ENCODE peak calls at places on chromosomes 12 and 14, in ten cellular contexts. One of them, this sample, is unnamed.

GRCh38 chr12:81329088-81329487 is 251.2 kb downstream of the ACSS3 start:
- DNase-seq in fibroblast of the aortic adventitia: peak; percentile 1
- DNase-seq in GM06990: no peak
- DNase-seq in sigmoid colon: no peak
- DNase-seq in mammary epithelial cell: peak; percentile 37
- DNase-seq in fibroblast of lung: peak; percentile 14
- DNase-seq in fibroblast of mammary gland: peak; percentile 59
- DNase-seq in ovary: no peak
- DNase-seq in AG10803: peak; percentile 4
- DNase-seq in tibial artery: no peak
- DNase-seq in this sample: peak; percentile 49

GRCh38 chr12:50282581-50283229 is 615 bp downstream of the LIMA1 start:
- DNase-seq in fibroblast of lung: peak; percentile 54
- DNase-seq in ovary: no peak
- DNase-seq in fibroblast of the aortic adventitia: peak; percentile 63
- DNase-seq in tibial artery: no peak
- DNase-seq in GM06990: no peak
- DNase-seq in fibroblast of mammary gland: peak; percentile 39
- DNase-seq in AG10803: peak; percentile 47
- DNase-seq in mammary epithelial cell: peak; percentile 12
- DNase-seq in sigmoid colon: no peak
- DNase-seq in this sample: no peak

GRCh38 chr12:53564276-53564675 is 57.0 kb upstream of the NPFF start:
- DNase-seq in ovary: no peak
- DNase-seq in GM06990: no peak
- DNase-seq in mammary epithelial cell: no peak
- DNase-seq in fibroblast of mammary gland: no peak
- DNase-seq in tibial artery: no peak
- DNase-seq in fibroblast of the aortic adventitia: no peak
- DNase-seq in fibroblast of lung: no peak
- DNase-seq in sigmoid colon: no peak
- DNase-seq in AG10803: no peak
- DNase-seq in this sample: no peak

GRCh38 chr12:59596232-59597143 is 659 bp downstream of the SLC16A7 start:
- DNase-seq in mammary epithelial cell: peak; percentile 51
- DNase-seq in fibroblast of mammary gland: peak; percentile 77
- DNase-seq in ovary: peak; percentile 83
- DNase-seq in sigmoid colon: peak; percentile 93
- DNase-seq in GM06990: peak; percentile 85
- DNase-seq in AG10803: peak; percentile 87
- DNase-seq in fibroblast of lung: peak; percentile 68
- DNase-seq in fibroblast of the aortic adventitia: peak; percentile 83
- DNase-seq in tibial artery: peak; percentile 96
- DNase-seq in this sample: peak; percentile 92

GRCh38 chr14:35333347-35333730 is 41.2 kb downstream of the PSMA6 start:
- DNase-seq in fibroblast of the aortic adventitia: no peak
- DNase-seq in GM06990: no peak
- DNase-seq in mammary epithelial cell: no peak
- DNase-seq in sigmoid colon: no peak
- DNase-seq in fibroblast of mammary gland: no peak
- DNase-seq in ovary: no peak
- DNase-seq in fibroblast of lung: no peak
- DNase-seq in tibial artery: no peak
- DNase-seq in AG10803: no peak
- DNase-seq in this sample: no peak

GRCh38 chr12:67333649-67334048 is 64.5 kb downstream of the CAND1 start:
- DNase-seq in ovary: no peak
- DNase-seq in fibroblast of mammary gland: no peak
- DNase-seq in AG10803: no peak
- DNase-seq in mammary epithelial cell: no peak
- DNase-seq in tibial artery: no peak
- DNase-seq in fibroblast of the aortic adventitia: no peak
- DNase-seq in sigmoid colon: no peak
- DNase-seq in fibroblast of lung: peak; percentile 22
- DNase-seq in GM06990: no peak
- DNase-seq in this sample: no peak

GRCh38 chr12:4169522-4169921 is 104.0 kb upstream of the CCND2 start:
- DNase-seq in tibial artery: no peak
- DNase-seq in ovary: no peak
- DNase-seq in AG10803: no peak
- DNase-seq in sigmoid colon: no peak
- DNase-seq in GM06990: no peak
- DNase-seq in fibroblast of mammary gland: no peak
- DNase-seq in fibroblast of lung: no peak
- DNase-seq in mammary epithelial cell: no peak
- DNase-seq in fibroblast of the aortic adventitia: no peak
- DNase-seq in this sample: peak; percentile 70

GRCh38 chr14:29724991-29725390 is 202.7 kb downstream of the PRKD1 start:
- DNase-seq in tibial artery: no peak
- DNase-seq in AG10803: no peak
- DNase-seq in fibroblast of the aortic adventitia: peak; percentile 18
- DNase-seq in sigmoid colon: no peak
- DNase-seq in mammary epithelial cell: no peak
- DNase-seq in GM06990: no peak
- DNase-seq in fibroblast of lung: peak; percentile 49
- DNase-seq in ovary: no peak
- DNase-seq in fibroblast of mammary gland: peak; percentile 60
- DNase-seq in this sample: no peak

GRCh38 chr14:73833530-73834257 is 17.9 kb upstream of the PTGR2 start:
- DNase-seq in sigmoid colon: no peak
- DNase-seq in mammary epithelial cell: no peak
- DNase-seq in AG10803: peak; percentile 78
- DNase-seq in tibial artery: no peak
- DNase-seq in fibroblast of the aortic adventitia: peak; percentile 89
- DNase-seq in GM06990: no peak
- DNase-seq in ovary: no peak
- DNase-seq in fibroblast of mammary gland: peak; percentile 36
- DNase-seq in fibroblast of lung: peak; percentile 80
- DNase-seq in this sample: no peak

DNA sequence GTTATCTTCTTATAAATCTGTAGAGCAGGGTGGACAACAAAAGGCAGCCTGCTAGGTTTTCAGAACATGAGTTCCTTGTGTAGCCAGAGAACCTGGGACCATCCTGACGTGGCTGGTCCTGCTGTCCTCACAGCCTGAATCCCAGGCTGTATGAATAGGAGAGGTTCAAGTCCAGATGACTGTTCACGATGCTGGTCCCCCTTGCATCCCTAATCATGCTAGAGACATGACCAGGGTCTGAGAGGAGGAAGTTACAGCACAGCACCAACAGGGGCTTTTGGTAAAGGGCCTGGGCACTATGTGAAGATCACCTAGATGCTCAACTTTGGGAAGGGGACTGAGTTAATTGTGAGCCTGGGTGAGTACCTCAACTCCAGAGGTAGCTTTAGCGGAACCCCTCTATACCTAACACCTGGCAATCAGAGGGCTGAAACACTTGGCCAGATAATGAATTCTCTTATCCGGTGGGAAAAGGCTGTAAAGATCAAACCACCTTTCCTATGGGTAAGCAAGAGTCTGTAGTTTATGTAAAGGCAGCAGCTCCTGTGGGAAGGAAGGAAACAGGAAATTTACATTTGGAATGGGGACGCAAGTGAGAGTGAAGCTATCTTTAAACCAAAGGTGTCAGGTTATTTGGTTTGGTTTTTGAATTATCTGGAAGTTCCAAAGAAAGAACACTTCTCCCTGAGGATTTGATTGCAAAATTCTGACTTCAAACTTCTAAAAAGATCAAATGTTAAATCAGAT is 112.8 kb downstream of the DAD1 start:
- DNase-seq in tibial artery: no peak
- DNase-seq in AG10803: no peak
- DNase-seq in sigmoid colon: no peak
- DNase-seq in ovary: no peak
- DNase-seq in fibroblast of the aortic adventitia: no peak
- DNase-seq in fibroblast of lung: no peak
- DNase-seq in fibroblast of mammary gland: no peak
- DNase-seq in mammary epithelial cell: no peak
- DNase-seq in GM06990: no peak
- DNase-seq in this sample: no peak
- H3K4me3 ChIP-seq in tibial artery: no peak overlapping the region
- H3K4me3 ChIP-seq in AG10803: no peak overlapping the region
- H3K4me3 ChIP-seq in sigmoid colon: no peak overlapping the region
- H3K4me3 ChIP-seq in ovary: no peak overlapping the region
- H3K4me3 ChIP-seq in fibroblast of the aortic adventitia: no peak overlapping the region
- H3K4me3 ChIP-seq in fibroblast of lung: no peak overlapping the region
- H3K4me3 ChIP-seq in fibroblast of mammary gland: no peak overlapping the region
- H3K4me3 ChIP-seq in mammary epithelial cell: no peak overlapping the region
- H3K4me3 ChIP-seq in GM06990: no peak overlapping the region
- H3K4me3 ChIP-seq in this sample: no peak overlapping the region

DNA sequence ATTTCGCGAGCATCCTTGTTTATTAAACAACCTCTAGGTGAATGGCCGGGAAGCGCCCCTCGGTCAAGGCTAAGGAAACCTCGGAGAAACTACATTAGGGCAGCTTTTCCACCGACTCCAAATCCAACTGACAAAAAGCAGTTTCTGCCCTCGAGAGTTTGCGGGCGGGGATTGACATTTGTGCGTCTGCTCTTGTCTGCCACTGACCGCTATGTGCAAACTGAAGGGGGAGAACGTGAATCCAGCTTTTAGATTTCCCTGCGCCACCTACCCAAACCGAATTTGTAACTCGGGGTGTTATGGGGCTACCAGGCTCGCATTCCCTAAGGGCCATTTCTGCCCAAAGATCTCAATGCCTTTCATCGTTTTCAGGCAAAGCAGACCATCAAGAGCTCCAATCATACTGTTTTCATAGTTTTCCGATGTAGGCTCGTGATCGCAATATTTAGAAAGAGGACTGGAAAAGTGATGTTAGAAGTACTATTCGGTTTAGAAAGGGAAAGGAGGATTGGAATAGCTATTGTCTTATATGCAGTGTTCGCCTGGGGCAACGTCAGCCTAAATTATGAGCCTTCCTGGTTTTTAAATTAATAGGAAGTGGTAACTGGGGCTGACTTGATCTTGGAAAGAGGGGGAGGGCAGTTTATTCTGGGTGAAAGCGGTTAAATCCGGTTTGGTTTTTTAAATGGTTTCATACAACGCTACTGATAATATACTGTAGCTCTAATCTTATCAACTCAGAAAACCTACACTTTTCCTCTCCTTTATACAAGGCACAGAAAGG is 45.4 kb downstream of the BCAT1 start:
- DNase-seq in fibroblast of the aortic adventitia: peak; percentile 46
- DNase-seq in mammary epithelial cell: peak; percentile 16
- DNase-seq in fibroblast of mammary gland: peak; percentile 32
- DNase-seq in fibroblast of lung: peak; percentile 33
- DNase-seq in sigmoid colon: no peak
- DNase-seq in AG10803: peak; percentile 23
- DNase-seq in ovary: no peak
- DNase-seq in GM06990: no peak
- DNase-seq in tibial artery: no peak
- DNase-seq in this sample: peak; percentile 19
- H3K4me3 ChIP-seq in fibroblast of the aortic adventitia: peak overlapping the region; percentile 62
- H3K4me3 ChIP-seq in mammary epithelial cell: peak overlapping the region; percentile 63
- H3K4me3 ChIP-seq in fibroblast of mammary gland: peak overlapping the region; percentile 55
- H3K4me3 ChIP-seq in fibroblast of lung: peak overlapping the region; percentile 67
- H3K4me3 ChIP-seq in sigmoid colon: peak overlapping the region; percentile 53
- H3K4me3 ChIP-seq in AG10803: peak overlapping the region; percentile 71
- H3K4me3 ChIP-seq in ovary: peak overlapping the region; percentile 16
- H3K4me3 ChIP-seq in GM06990: peak overlapping the region; percentile 71
- H3K4me3 ChIP-seq in tibial artery: peak overlapping the region; percentile 63
- H3K4me3 ChIP-seq in this sample: peak overlapping the region; percentile 56

DNA sequence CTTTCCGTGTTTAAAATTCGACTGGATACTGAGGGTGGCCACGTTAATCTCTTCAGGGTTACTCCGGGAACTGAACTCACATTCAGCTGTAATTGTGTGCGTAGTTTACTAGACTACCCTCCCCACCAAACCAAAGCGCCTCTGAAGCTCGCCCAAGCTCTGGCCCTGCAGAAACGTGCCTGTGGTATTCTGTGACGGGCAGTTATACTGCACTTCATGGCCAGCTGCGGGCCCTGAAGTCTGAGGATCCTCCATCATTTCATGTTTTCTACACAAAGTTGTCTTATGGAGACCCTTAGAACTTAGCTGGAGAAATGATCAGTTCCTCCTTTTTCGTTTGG is 688 bp downstream of the ZNF26 start:
- DNase-seq in sigmoid colon: no peak
- DNase-seq in fibroblast of lung: peak; percentile 31
- DNase-seq in GM06990: no peak
- DNase-seq in fibroblast of mammary gland: no peak
- DNase-seq in tibial artery: no peak
- DNase-seq in AG10803: peak; percentile 9
- DNase-seq in ovary: no peak
- DNase-seq in mammary epithelial cell: peak; percentile 15
- DNase-seq in fibroblast of the aortic adventitia: no peak
- DNase-seq in this sample: no peak
- H3K4me3 ChIP-seq in sigmoid colon: peak overlapping the region; percentile 85
- H3K4me3 ChIP-seq in fibroblast of lung: peak overlapping the region; percentile 97
- H3K4me3 ChIP-seq in GM06990: peak overlapping the region; percentile 84
- H3K4me3 ChIP-seq in fibroblast of mammary gland: peak overlapping the region; percentile 94
- H3K4me3 ChIP-seq in tibial artery: peak overlapping the region; percentile 82
- H3K4me3 ChIP-seq in AG10803: peak overlapping the region; percentile 97
- H3K4me3 ChIP-seq in ovary: peak overlapping the region; percentile 74
- H3K4me3 ChIP-seq in mammary epithelial cell: peak overlapping the region; percentile 99
- H3K4me3 ChIP-seq in fibroblast of the aortic adventitia: peak overlapping the region; percentile 98
- H3K4me3 ChIP-seq in this sample: peak overlapping the region; percentile 90

GRCh38 chr12:65779091-65779642 is 45.1 kb upstream of the HMGA2 start:
- DNase-seq in AG10803: peak; percentile 61
- DNase-seq in GM06990: no peak
- DNase-seq in fibroblast of the aortic adventitia: peak; percentile 69
- DNase-seq in fibroblast of mammary gland: peak; percentile 51
- DNase-seq in tibial artery: no peak
- DNase-seq in mammary epithelial cell: peak; percentile 45
- DNase-seq in sigmoid colon: no peak
- DNase-seq in fibroblast of lung: peak; percentile 72
- DNase-seq in ovary: no peak
- DNase-seq in this sample: no peak
- H3K4me3 ChIP-seq in AG10803: no peak overlapping the region
- H3K4me3 ChIP-seq in GM06990: no peak overlapping the region
- H3K4me3 ChIP-seq in fibroblast of the aortic adventitia: no peak overlapping the region
- H3K4me3 ChIP-seq in fibroblast of mammary gland: no peak overlapping the region
- H3K4me3 ChIP-seq in tibial artery: no peak overlapping the region
- H3K4me3 ChIP-seq in mammary epithelial cell: no peak overlapping the region
- H3K4me3 ChIP-seq in sigmoid colon: no peak overlapping the region
- H3K4me3 ChIP-seq in fibroblast of lung: no peak overlapping the region
- H3K4me3 ChIP-seq in ovary: no peak overlapping the region
- H3K4me3 ChIP-seq in this sample: no peak overlapping the region

GRCh38 chr14:102914474-102915291 is 7.8 kb upstream of the AMN start:
- DNase-seq in AG10803: no peak
- DNase-seq in fibroblast of the aortic adventitia: no peak
- DNase-seq in fibroblast of lung: no peak
- DNase-seq in ovary: no peak
- DNase-seq in GM06990: no peak
- DNase-seq in fibroblast of mammary gland: no peak
- DNase-seq in sigmoid colon: peak; percentile 61
- DNase-seq in tibial artery: no peak
- DNase-seq in mammary epithelial cell: no peak
- DNase-seq in this sample: no peak
- H3K4me3 ChIP-seq in AG10803: no peak overlapping the region
- H3K4me3 ChIP-seq in fibroblast of the aortic adventitia: no peak overlapping the region
- H3K4me3 ChIP-seq in fibroblast of lung: no peak overlapping the region
- H3K4me3 ChIP-seq in ovary: no peak overlapping the region
- H3K4me3 ChIP-seq in GM06990: no peak overlapping the region
- H3K4me3 ChIP-seq in fibroblast of mammary gland: no peak overlapping the region
- H3K4me3 ChIP-seq in sigmoid colon: no peak overlapping the region
- H3K4me3 ChIP-seq in tibial artery: no peak overlapping the region
- H3K4me3 ChIP-seq in mammary epithelial cell: no peak overlapping the region
- H3K4me3 ChIP-seq in this sample: no peak overlapping the region

GRCh38 chr14:56172571-56172971 is 54.4 kb downstream of the PELI2 start:
- DNase-seq in fibroblast of the aortic adventitia: peak; percentile 88
- DNase-seq in fibroblast of mammary gland: peak; percentile 88
- DNase-seq in sigmoid colon: no peak
- DNase-seq in GM06990: no peak
- DNase-seq in tibial artery: no peak
- DNase-seq in ovary: no peak
- DNase-seq in mammary epithelial cell: peak; percentile 10
- DNase-seq in fibroblast of lung: peak; percentile 91
- DNase-seq in AG10803: peak; percentile 69
- DNase-seq in this sample: no peak
- H3K4me3 ChIP-seq in fibroblast of the aortic adventitia: no peak overlapping the region
- H3K4me3 ChIP-seq in fibroblast of mammary gland: no peak overlapping the region
- H3K4me3 ChIP-seq in sigmoid colon: no peak overlapping the region
- H3K4me3 ChIP-seq in GM06990: no peak overlapping the region
- H3K4me3 ChIP-seq in tibial artery: no peak overlapping the region
- H3K4me3 ChIP-seq in ovary: no peak overlapping the region
- H3K4me3 ChIP-seq in mammary epithelial cell: no peak overlapping the region
- H3K4me3 ChIP-seq in fibroblast of lung: no peak overlapping the region
- H3K4me3 ChIP-seq in AG10803: no peak overlapping the region
- H3K4me3 ChIP-seq in this sample: no peak overlapping the region